ENCODE peak calls at places on chromosomes 5 and 9, in seven cellular contexts. One of them, this sample, is unnamed.

GRCh38 chr9:87099383-87099782 is 152.1 kb upstream of the GAS1 start:
- DNase-seq in stimulated activated CD4-positive, alpha-beta T cell treated with anti-CD3 and anti-CD28 coated beads, Interleukin-1b, Interleukin-23, amount 100 ng/mL, for 24 hours: no peak
- DNase-seq in activated T-helper 1 cell treated with Interleukin-2 at 50 U/mL for 16 hours: no peak
- DNase-seq in left lung: no peak
- DNase-seq in stimulated activated CD8-positive, alpha-beta memory T cell treated with anti-CD3 and anti-CD28 coated beads, Interleukin-12 subunit alpha, Interleukin-12 subunit beta, amount 100 ng/mL, for 1 hour: no peak
- DNase-seq in mucosa of gallbladder: no peak
- DNase-seq in SW480: no peak
- DNase-seq in this sample: no peak

GRCh38 chr5:113508756-113509155 is 4.7 kb upstream of the YTHDC2 start:
- DNase-seq in stimulated activated CD8-positive, alpha-beta memory T cell treated with anti-CD3 and anti-CD28 coated beads, Interleukin-12 subunit alpha, Interleukin-12 subunit beta, amount 100 ng/mL, for 1 hour: no peak
- DNase-seq in mucosa of gallbladder: no peak
- DNase-seq in activated T-helper 1 cell treated with Interleukin-2 at 50 U/mL for 16 hours: no peak
- DNase-seq in left lung: no peak
- DNase-seq in stimulated activated CD4-positive, alpha-beta T cell treated with anti-CD3 and anti-CD28 coated beads, Interleukin-1b, Interleukin-23, amount 100 ng/mL, for 24 hours: no peak
- DNase-seq in SW480: no peak
- DNase-seq in this sample: no peak

GRCh38 chr9:110978516-110978915 is 59.8 kb downstream of the LPAR1 start:
- DNase-seq in left lung: no peak
- DNase-seq in stimulated activated CD4-positive, alpha-beta T cell treated with anti-CD3 and anti-CD28 coated beads, Interleukin-1b, Interleukin-23, amount 100 ng/mL, for 24 hours: no peak
- DNase-seq in mucosa of gallbladder: no peak
- DNase-seq in SW480: no peak
- DNase-seq in activated T-helper 1 cell treated with Interleukin-2 at 50 U/mL for 16 hours: no peak
- DNase-seq in stimulated activated CD8-positive, alpha-beta memory T cell treated with anti-CD3 and anti-CD28 coated beads, Interleukin-12 subunit alpha, Interleukin-12 subunit beta, amount 100 ng/mL, for 1 hour: no peak
- DNase-seq in this sample: no peak

GRCh38 chr9:13026956-13027355 is 252.1 kb downstream of the LURAP1L start:
- DNase-seq in activated T-helper 1 cell treated with Interleukin-2 at 50 U/mL for 16 hours: no peak
- DNase-seq in left lung: no peak
- DNase-seq in stimulated activated CD8-positive, alpha-beta memory T cell treated with anti-CD3 and anti-CD28 coated beads, Interleukin-12 subunit alpha, Interleukin-12 subunit beta, amount 100 ng/mL, for 1 hour: no peak
- DNase-seq in mucosa of gallbladder: no peak
- DNase-seq in stimulated activated CD4-positive, alpha-beta T cell treated with anti-CD3 and anti-CD28 coated beads, Interleukin-1b, Interleukin-23, amount 100 ng/mL, for 24 hours: no peak
- DNase-seq in SW480: no peak
- DNase-seq in this sample: no peak

GRCh38 chr5:15008911-15009310 is 137.3 kb upstream of the ANKH start:
- DNase-seq in stimulated activated CD8-positive, alpha-beta memory T cell treated with anti-CD3 and anti-CD28 coated beads, Interleukin-12 subunit alpha, Interleukin-12 subunit beta, amount 100 ng/mL, for 1 hour: no peak
- DNase-seq in mucosa of gallbladder: no peak
- DNase-seq in left lung: no peak
- DNase-seq in stimulated activated CD4-positive, alpha-beta T cell treated with anti-CD3 and anti-CD28 coated beads, Interleukin-1b, Interleukin-23, amount 100 ng/mL, for 24 hours: no peak
- DNase-seq in activated T-helper 1 cell treated with Interleukin-2 at 50 U/mL for 16 hours: no peak
- DNase-seq in SW480: no peak
- DNase-seq in this sample: no peak

GRCh38 chr5:124655211-124655880 is 91.1 kb downstream of the ZNF608 start:
- DNase-seq in mucosa of gallbladder: no peak
- DNase-seq in SW480: peak; percentile 82
- DNase-seq in stimulated activated CD4-positive, alpha-beta T cell treated with anti-CD3 and anti-CD28 coated beads, Interleukin-1b, Interleukin-23, amount 100 ng/mL, for 24 hours: no peak
- DNase-seq in activated T-helper 1 cell treated with Interleukin-2 at 50 U/mL for 16 hours: no peak
- DNase-seq in stimulated activated CD8-positive, alpha-beta memory T cell treated with anti-CD3 and anti-CD28 coated beads, Interleukin-12 subunit alpha, Interleukin-12 subunit beta, amount 100 ng/mL, for 1 hour: no peak
- DNase-seq in left lung: no peak
- DNase-seq in this sample: no peak

GRCh38 chr9:71910602-71911060 is 362 bp downstream of the ABHD17B start:
- DNase-seq in left lung: no peak
- DNase-seq in mucosa of gallbladder: no peak
- DNase-seq in activated T-helper 1 cell treated with Interleukin-2 at 50 U/mL for 16 hours: no peak
- DNase-seq in SW480: no peak
- DNase-seq in stimulated activated CD8-positive, alpha-beta memory T cell treated with anti-CD3 and anti-CD28 coated beads, Interleukin-12 subunit alpha, Interleukin-12 subunit beta, amount 100 ng/mL, for 1 hour: no peak
- DNase-seq in stimulated activated CD4-positive, alpha-beta T cell treated with anti-CD3 and anti-CD28 coated beads, Interleukin-1b, Interleukin-23, amount 100 ng/mL, for 24 hours: no peak
- DNase-seq in this sample: no peak

GRCh38 chr5:164422400-164422799 is 917.0 kb downstream of the MAT2B start:
- DNase-seq in activated T-helper 1 cell treated with Interleukin-2 at 50 U/mL for 16 hours: no peak
- DNase-seq in SW480: no peak
- DNase-seq in mucosa of gallbladder: no peak
- DNase-seq in left lung: no peak
- DNase-seq in stimulated activated CD8-positive, alpha-beta memory T cell treated with anti-CD3 and anti-CD28 coated beads, Interleukin-12 subunit alpha, Interleukin-12 subunit beta, amount 100 ng/mL, for 1 hour: no peak
- DNase-seq in stimulated activated CD4-positive, alpha-beta T cell treated with anti-CD3 and anti-CD28 coated beads, Interleukin-1b, Interleukin-23, amount 100 ng/mL, for 24 hours: no peak
- DNase-seq in this sample: no peak

GRCh38 chr9:4937436-4937835 is 47.6 kb upstream of the JAK2 start:
- DNase-seq in SW480: no peak
- DNase-seq in mucosa of gallbladder: no peak
- DNase-seq in left lung: no peak
- DNase-seq in stimulated activated CD4-positive, alpha-beta T cell treated with anti-CD3 and anti-CD28 coated beads, Interleukin-1b, Interleukin-23, amount 100 ng/mL, for 24 hours: no peak
- DNase-seq in stimulated activated CD8-positive, alpha-beta memory T cell treated with anti-CD3 and anti-CD28 coated beads, Interleukin-12 subunit alpha, Interleukin-12 subunit beta, amount 100 ng/mL, for 1 hour: no peak
- DNase-seq in activated T-helper 1 cell treated with Interleukin-2 at 50 U/mL for 16 hours: no peak
- DNase-seq in this sample: no peak

GRCh38 chr5:73312146-73312871 is 136.3 kb downstream of the FOXD1 start:
- DNase-seq in SW480: peak; percentile 46
- DNase-seq in stimulated activated CD4-positive, alpha-beta T cell treated with anti-CD3 and anti-CD28 coated beads, Interleukin-1b, Interleukin-23, amount 100 ng/mL, for 24 hours: no peak
- DNase-seq in mucosa of gallbladder: peak; percentile 53
- DNase-seq in activated T-helper 1 cell treated with Interleukin-2 at 50 U/mL for 16 hours: no peak
- DNase-seq in stimulated activated CD8-positive, alpha-beta memory T cell treated with anti-CD3 and anti-CD28 coated beads, Interleukin-12 subunit alpha, Interleukin-12 subunit beta, amount 100 ng/mL, for 1 hour: no peak
- DNase-seq in left lung: peak; percentile 50
- DNase-seq in this sample: no peak

GRCh38 chr5:181281077-181281983 is 20.4 kb upstream of the TRIM52 start:
- DNase-seq in stimulated activated CD4-positive, alpha-beta T cell treated with anti-CD3 and anti-CD28 coated beads, Interleukin-1b, Interleukin-23, amount 100 ng/mL, for 24 hours: no peak
- DNase-seq in mucosa of gallbladder: no peak
- DNase-seq in SW480: no peak
- DNase-seq in left lung: no peak
- DNase-seq in activated T-helper 1 cell treated with Interleukin-2 at 50 U/mL for 16 hours: no peak
- DNase-seq in stimulated activated CD8-positive, alpha-beta memory T cell treated with anti-CD3 and anti-CD28 coated beads, Interleukin-12 subunit alpha, Interleukin-12 subunit beta, amount 100 ng/mL, for 1 hour: no peak
- DNase-seq in this sample: no peak

GRCh38 chr9:14323083-14323968 is 9.4 kb upstream of the NFIB start:
- DNase-seq in stimulated activated CD8-positive, alpha-beta memory T cell treated with anti-CD3 and anti-CD28 coated beads, Interleukin-12 subunit alpha, Interleukin-12 subunit beta, amount 100 ng/mL, for 1 hour: no peak
- DNase-seq in stimulated activated CD4-positive, alpha-beta T cell treated with anti-CD3 and anti-CD28 coated beads, Interleukin-1b, Interleukin-23, amount 100 ng/mL, for 24 hours: no peak
- DNase-seq in mucosa of gallbladder: no peak
- DNase-seq in SW480: no peak
- DNase-seq in activated T-helper 1 cell treated with Interleukin-2 at 50 U/mL for 16 hours: no peak
- DNase-seq in left lung: no peak
- DNase-seq in this sample: no peak

GRCh38 chr9:137169764-137170460 is at the start of gene LRRC26:
- DNase-seq in stimulated activated CD4-positive, alpha-beta T cell treated with anti-CD3 and anti-CD28 coated beads, Interleukin-1b, Interleukin-23, amount 100 ng/mL, for 24 hours: no peak
- DNase-seq in left lung: no peak
- DNase-seq in mucosa of gallbladder: no peak
- DNase-seq in stimulated activated CD8-positive, alpha-beta memory T cell treated with anti-CD3 and anti-CD28 coated beads, Interleukin-12 subunit alpha, Interleukin-12 subunit beta, amount 100 ng/mL, for 1 hour: no peak
- DNase-seq in activated T-helper 1 cell treated with Interleukin-2 at 50 U/mL for 16 hours: no peak
- DNase-seq in SW480: no peak
- DNase-seq in this sample: no peak

GRCh38 chr9:81671880-81672280 is 17.5 kb downstream of the TLE1 start:
- DNase-seq in left lung: peak; percentile 78
- DNase-seq in stimulated activated CD4-positive, alpha-beta T cell treated with anti-CD3 and anti-CD28 coated beads, Interleukin-1b, Interleukin-23, amount 100 ng/mL, for 24 hours: no peak
- DNase-seq in activated T-helper 1 cell treated with Interleukin-2 at 50 U/mL for 16 hours: no peak
- DNase-seq in stimulated activated CD8-positive, alpha-beta memory T cell treated with anti-CD3 and anti-CD28 coated beads, Interleukin-12 subunit alpha, Interleukin-12 subunit beta, amount 100 ng/mL, for 1 hour: no peak
- DNase-seq in SW480: no peak
- DNase-seq in mucosa of gallbladder: peak; percentile 82
- DNase-seq in this sample: no peak

GRCh38 chr9:124794902-124795491 is 18.1 kb downstream of the OLFML2A start:
- DNase-seq in mucosa of gallbladder: no peak
- DNase-seq in stimulated activated CD4-positive, alpha-beta T cell treated with anti-CD3 and anti-CD28 coated beads, Interleukin-1b, Interleukin-23, amount 100 ng/mL, for 24 hours: no peak
- DNase-seq in stimulated activated CD8-positive, alpha-beta memory T cell treated with anti-CD3 and anti-CD28 coated beads, Interleukin-12 subunit alpha, Interleukin-12 subunit beta, amount 100 ng/mL, for 1 hour: no peak
- DNase-seq in activated T-helper 1 cell treated with Interleukin-2 at 50 U/mL for 16 hours: no peak
- DNase-seq in SW480: peak; percentile 57
- DNase-seq in left lung: no peak
- DNase-seq in this sample: no peak

GRCh38 chr9:37998881-37999311 is 70.1 kb downstream of the SHB start:
- DNase-seq in mucosa of gallbladder: no peak
- DNase-seq in left lung: peak; percentile 72
- DNase-seq in stimulated activated CD8-positive, alpha-beta memory T cell treated with anti-CD3 and anti-CD28 coated beads, Interleukin-12 subunit alpha, Interleukin-12 subunit beta, amount 100 ng/mL, for 1 hour: no peak
- DNase-seq in activated T-helper 1 cell treated with Interleukin-2 at 50 U/mL for 16 hours: no peak
- DNase-seq in stimulated activated CD4-positive, alpha-beta T cell treated with anti-CD3 and anti-CD28 coated beads, Interleukin-1b, Interleukin-23, amount 100 ng/mL, for 24 hours: no peak
- DNase-seq in SW480: no peak
- DNase-seq in this sample: no peak

GRCh38 chr9:18982246-18982589 is 50.8 kb downstream of the SAXO1 start:
- DNase-seq in mucosa of gallbladder: no peak
- DNase-seq in left lung: no peak
- DNase-seq in stimulated activated CD8-positive, alpha-beta memory T cell treated with anti-CD3 and anti-CD28 coated beads, Interleukin-12 subunit alpha, Interleukin-12 subunit beta, amount 100 ng/mL, for 1 hour: no peak
- DNase-seq in activated T-helper 1 cell treated with Interleukin-2 at 50 U/mL for 16 hours: no peak
- DNase-seq in SW480: no peak
- DNase-seq in stimulated activated CD4-positive, alpha-beta T cell treated with anti-CD3 and anti-CD28 coated beads, Interleukin-1b, Interleukin-23, amount 100 ng/mL, for 24 hours: no peak
- DNase-seq in this sample: no peak

GRCh38 chr5:124052201-124052600 is 540.2 kb downstream of the CSNK1G3 start:
- DNase-seq in activated T-helper 1 cell treated with Interleukin-2 at 50 U/mL for 16 hours: no peak
- DNase-seq in SW480: no peak
- DNase-seq in mucosa of gallbladder: no peak
- DNase-seq in stimulated activated CD4-positive, alpha-beta T cell treated with anti-CD3 and anti-CD28 coated beads, Interleukin-1b, Interleukin-23, amount 100 ng/mL, for 24 hours: no peak
- DNase-seq in stimulated activated CD8-positive, alpha-beta memory T cell treated with anti-CD3 and anti-CD28 coated beads, Interleukin-12 subunit alpha, Interleukin-12 subunit beta, amount 100 ng/mL, for 1 hour: no peak
- DNase-seq in left lung: no peak
- DNase-seq in this sample: no peak

GRCh38 chr9:114694146-114694545 is 12.2 kb upstream of the TEX48 start:
- DNase-seq in activated T-helper 1 cell treated with Interleukin-2 at 50 U/mL for 16 hours: no peak
- DNase-seq in SW480: peak; percentile 70
- DNase-seq in mucosa of gallbladder: no peak
- DNase-seq in stimulated activated CD8-positive, alpha-beta memory T cell treated with anti-CD3 and anti-CD28 coated beads, Interleukin-12 subunit alpha, Interleukin-12 subunit beta, amount 100 ng/mL, for 1 hour: no peak
- DNase-seq in stimulated activated CD4-positive, alpha-beta T cell treated with anti-CD3 and anti-CD28 coated beads, Interleukin-1b, Interleukin-23, amount 100 ng/mL, for 24 hours: no peak
- DNase-seq in left lung: no peak
- DNase-seq in this sample: no peak

GRCh38 chr9:130893250-130894101 is 3.1 kb downstream of the QRFP start:
- DNase-seq in activated T-helper 1 cell treated with Interleukin-2 at 50 U/mL for 16 hours: no peak
- DNase-seq in mucosa of gallbladder: no peak
- DNase-seq in stimulated activated CD8-positive, alpha-beta memory T cell treated with anti-CD3 and anti-CD28 coated beads, Interleukin-12 subunit alpha, Interleukin-12 subunit beta, amount 100 ng/mL, for 1 hour: no peak
- DNase-seq in left lung: peak; percentile 71
- DNase-seq in SW480: no peak
- DNase-seq in stimulated activated CD4-positive, alpha-beta T cell treated with anti-CD3 and anti-CD28 coated beads, Interleukin-1b, Interleukin-23, amount 100 ng/mL, for 24 hours: no peak
- DNase-seq in this sample: no peak

GRCh38 chr5:55141945-55142690 is 17.9 kb upstream of the GPX8 start:
- DNase-seq in stimulated activated CD8-positive, alpha-beta memory T cell treated with anti-CD3 and anti-CD28 coated beads, Interleukin-12 subunit alpha, Interleukin-12 subunit beta, amount 100 ng/mL, for 1 hour: no peak
- DNase-seq in activated T-helper 1 cell treated with Interleukin-2 at 50 U/mL for 16 hours: no peak
- DNase-seq in mucosa of gallbladder: no peak
- DNase-seq in stimulated activated CD4-positive, alpha-beta T cell treated with anti-CD3 and anti-CD28 coated beads, Interleukin-1b, Interleukin-23, amount 100 ng/mL, for 24 hours: no peak
- DNase-seq in left lung: no peak
- DNase-seq in SW480: no peak
- DNase-seq in this sample: no peak

GRCh38 chr5:415928-416635 is 26.9 kb upstream of the EXOC3 start:
- DNase-seq in mucosa of gallbladder: no peak
- DNase-seq in SW480: no peak
- DNase-seq in stimulated activated CD8-positive, alpha-beta memory T cell treated with anti-CD3 and anti-CD28 coated beads, Interleukin-12 subunit alpha, Interleukin-12 subunit beta, amount 100 ng/mL, for 1 hour: no peak
- DNase-seq in left lung: no peak
- DNase-seq in stimulated activated CD4-positive, alpha-beta T cell treated with anti-CD3 and anti-CD28 coated beads, Interleukin-1b, Interleukin-23, amount 100 ng/mL, for 24 hours: no peak
- DNase-seq in activated T-helper 1 cell treated with Interleukin-2 at 50 U/mL for 16 hours: no peak
- DNase-seq in this sample: no peak

GRCh38 chr9:107989099-107989498 is 499.5 kb upstream of the KLF4 start:
- DNase-seq in stimulated activated CD8-positive, alpha-beta memory T cell treated with anti-CD3 and anti-CD28 coated beads, Interleukin-12 subunit alpha, Interleukin-12 subunit beta, amount 100 ng/mL, for 1 hour: no peak
- DNase-seq in left lung: no peak
- DNase-seq in mucosa of gallbladder: no peak
- DNase-seq in stimulated activated CD4-positive, alpha-beta T cell treated with anti-CD3 and anti-CD28 coated beads, Interleukin-1b, Interleukin-23, amount 100 ng/mL, for 24 hours: no peak
- DNase-seq in SW480: no peak
- DNase-seq in activated T-helper 1 cell treated with Interleukin-2 at 50 U/mL for 16 hours: no peak
- DNase-seq in this sample: no peak

GRCh38 chr9:110509787-110510186 is 69.8 kb downstream of the SVEP1 start:
- DNase-seq in stimulated activated CD8-positive, alpha-beta memory T cell treated with anti-CD3 and anti-CD28 coated beads, Interleukin-12 subunit alpha, Interleukin-12 subunit beta, amount 100 ng/mL, for 1 hour: no peak
- DNase-seq in activated T-helper 1 cell treated with Interleukin-2 at 50 U/mL for 16 hours: no peak
- DNase-seq in mucosa of gallbladder: no peak
- DNase-seq in stimulated activated CD4-positive, alpha-beta T cell treated with anti-CD3 and anti-CD28 coated beads, Interleukin-1b, Interleukin-23, amount 100 ng/mL, for 24 hours: no peak
- DNase-seq in SW480: no peak
- DNase-seq in left lung: no peak
- DNase-seq in this sample: no peak

GRCh38 chr5:54460181-54460919 is 4.9 kb downstream of the HSPB3 start:
- DNase-seq in stimulated activated CD8-positive, alpha-beta memory T cell treated with anti-CD3 and anti-CD28 coated beads, Interleukin-12 subunit alpha, Interleukin-12 subunit beta, amount 100 ng/mL, for 1 hour: no peak
- DNase-seq in left lung: no peak
- DNase-seq in stimulated activated CD4-positive, alpha-beta T cell treated with anti-CD3 and anti-CD28 coated beads, Interleukin-1b, Interleukin-23, amount 100 ng/mL, for 24 hours: no peak
- DNase-seq in activated T-helper 1 cell treated with Interleukin-2 at 50 U/mL for 16 hours: no peak
- DNase-seq in SW480: no peak
- DNase-seq in mucosa of gallbladder: no peak
- DNase-seq in this sample: no peak

GRCh38 chr5:130141689-130142320 is 237.5 kb downstream of the CHSY3 start:
- DNase-seq in stimulated activated CD4-positive, alpha-beta T cell treated with anti-CD3 and anti-CD28 coated beads, Interleukin-1b, Interleukin-23, amount 100 ng/mL, for 24 hours: no peak
- DNase-seq in stimulated activated CD8-positive, alpha-beta memory T cell treated with anti-CD3 and anti-CD28 coated beads, Interleukin-12 subunit alpha, Interleukin-12 subunit beta, amount 100 ng/mL, for 1 hour: no peak
- DNase-seq in activated T-helper 1 cell treated with Interleukin-2 at 50 U/mL for 16 hours: no peak
- DNase-seq in SW480: peak; percentile 45
- DNase-seq in mucosa of gallbladder: no peak
- DNase-seq in left lung: no peak
- DNase-seq in this sample: no peak

GRCh38 chr5:32612134-32612888 is 27.0 kb downstream of the SUB1 start:
- DNase-seq in left lung: peak; percentile 36
- DNase-seq in stimulated activated CD8-positive, alpha-beta memory T cell treated with anti-CD3 and anti-CD28 coated beads, Interleukin-12 subunit alpha, Interleukin-12 subunit beta, amount 100 ng/mL, for 1 hour: no peak
- DNase-seq in stimulated activated CD4-positive, alpha-beta T cell treated with anti-CD3 and anti-CD28 coated beads, Interleukin-1b, Interleukin-23, amount 100 ng/mL, for 24 hours: no peak
- DNase-seq in SW480: peak; percentile 1
- DNase-seq in activated T-helper 1 cell treated with Interleukin-2 at 50 U/mL for 16 hours: no peak
- DNase-seq in mucosa of gallbladder: no peak
- DNase-seq in this sample: no peak

GRCh38 chr9:79492092-79492995 is 79.4 kb upstream of the TLE4 start:
- DNase-seq in stimulated activated CD4-positive, alpha-beta T cell treated with anti-CD3 and anti-CD28 coated beads, Interleukin-1b, Interleukin-23, amount 100 ng/mL, for 24 hours: no peak
- DNase-seq in mucosa of gallbladder: no peak
- DNase-seq in activated T-helper 1 cell treated with Interleukin-2 at 50 U/mL for 16 hours: no peak
- DNase-seq in SW480: no peak
- DNase-seq in stimulated activated CD8-positive, alpha-beta memory T cell treated with anti-CD3 and anti-CD28 coated beads, Interleukin-12 subunit alpha, Interleukin-12 subunit beta, amount 100 ng/mL, for 1 hour: no peak
- DNase-seq in left lung: no peak
- DNase-seq in this sample: no peak

GRCh38 chr5:171120986-171121622 is 187.9 kb upstream of the TLX3 start:
- DNase-seq in left lung: no peak
- DNase-seq in stimulated activated CD4-positive, alpha-beta T cell treated with anti-CD3 and anti-CD28 coated beads, Interleukin-1b, Interleukin-23, amount 100 ng/mL, for 24 hours: no peak
- DNase-seq in mucosa of gallbladder: no peak
- DNase-seq in stimulated activated CD8-positive, alpha-beta memory T cell treated with anti-CD3 and anti-CD28 coated beads, Interleukin-12 subunit alpha, Interleukin-12 subunit beta, amount 100 ng/mL, for 1 hour: no peak
- DNase-seq in activated T-helper 1 cell treated with Interleukin-2 at 50 U/mL for 16 hours: no peak
- DNase-seq in SW480: no peak
- DNase-seq in this sample: no peak

GRCh38 chr9:5688109-5688508 is 59.2 kb downstream of the RIC1 start:
- DNase-seq in activated T-helper 1 cell treated with Interleukin-2 at 50 U/mL for 16 hours: no peak
- DNase-seq in SW480: no peak
- DNase-seq in mucosa of gallbladder: no peak
- DNase-seq in left lung: no peak
- DNase-seq in stimulated activated CD8-positive, alpha-beta memory T cell treated with anti-CD3 and anti-CD28 coated beads, Interleukin-12 subunit alpha, Interleukin-12 subunit beta, amount 100 ng/mL, for 1 hour: no peak
- DNase-seq in stimulated activated CD4-positive, alpha-beta T cell treated with anti-CD3 and anti-CD28 coated beads, Interleukin-1b, Interleukin-23, amount 100 ng/mL, for 24 hours: no peak
- DNase-seq in this sample: no peak

GRCh38 chr9:113574381-113575262 is 111.1 kb downstream of the RGS3 start:
- DNase-seq in activated T-helper 1 cell treated with Interleukin-2 at 50 U/mL for 16 hours: no peak
- DNase-seq in mucosa of gallbladder: no peak
- DNase-seq in left lung: peak; percentile 21
- DNase-seq in stimulated activated CD4-positive, alpha-beta T cell treated with anti-CD3 and anti-CD28 coated beads, Interleukin-1b, Interleukin-23, amount 100 ng/mL, for 24 hours: no peak
- DNase-seq in SW480: no peak
- DNase-seq in stimulated activated CD8-positive, alpha-beta memory T cell treated with anti-CD3 and anti-CD28 coated beads, Interleukin-12 subunit alpha, Interleukin-12 subunit beta, amount 100 ng/mL, for 1 hour: no peak
- DNase-seq in this sample: no peak

GRCh38 chr5:80761966-80762365 is 107.2 kb upstream of the DHFR start:
- DNase-seq in stimulated activated CD8-positive, alpha-beta memory T cell treated with anti-CD3 and anti-CD28 coated beads, Interleukin-12 subunit alpha, Interleukin-12 subunit beta, amount 100 ng/mL, for 1 hour: no peak
- DNase-seq in activated T-helper 1 cell treated with Interleukin-2 at 50 U/mL for 16 hours: no peak
- DNase-seq in SW480: no peak
- DNase-seq in left lung: no peak
- DNase-seq in stimulated activated CD4-positive, alpha-beta T cell treated with anti-CD3 and anti-CD28 coated beads, Interleukin-1b, Interleukin-23, amount 100 ng/mL, for 24 hours: no peak
- DNase-seq in mucosa of gallbladder: no peak
- DNase-seq in this sample: no peak

GRCh38 chr9:133545494-133546286 is 11.2 kb downstream of the ADAMTSL2 start:
- DNase-seq in stimulated activated CD4-positive, alpha-beta T cell treated with anti-CD3 and anti-CD28 coated beads, Interleukin-1b, Interleukin-23, amount 100 ng/mL, for 24 hours: no peak
- DNase-seq in SW480: no peak
- DNase-seq in left lung: no peak
- DNase-seq in mucosa of gallbladder: no peak
- DNase-seq in activated T-helper 1 cell treated with Interleukin-2 at 50 U/mL for 16 hours: no peak
- DNase-seq in stimulated activated CD8-positive, alpha-beta memory T cell treated with anti-CD3 and anti-CD28 coated beads, Interleukin-12 subunit alpha, Interleukin-12 subunit beta, amount 100 ng/mL, for 1 hour: no peak
- DNase-seq in this sample: no peak